ENCODE peak calls at places on chromosomes 6 and 20, in seven cellular contexts. One of them, this sample, is unnamed.

GRCh38 chr6:57262901-57263694 is 41.0 kb upstream of the RAB23 start:
- DNase-seq in skeletal muscle cell: peak; percentile 87
- DNase-seq in gastrocnemius medialis: no peak
- DNase-seq in choroid plexus epithelial cell: peak; percentile 94
- DNase-seq in HepG2: no peak
- DNase-seq in AG04450: peak; percentile 84
- DNase-seq in left cardiac atrium: peak; percentile 38
- DNase-seq in this sample: no peak

GRCh38 chr6:169618526-169619490 is 83.0 kb downstream of the WDR27 start:
- DNase-seq in HepG2: no peak
- DNase-seq in choroid plexus epithelial cell: peak; percentile 74
- DNase-seq in skeletal muscle cell: peak; percentile 73
- DNase-seq in gastrocnemius medialis: no peak
- DNase-seq in AG04450: peak; percentile 82
- DNase-seq in left cardiac atrium: no peak
- DNase-seq in this sample: no peak

GRCh38 chr6:168100803-168101095 is 21.7 kb upstream of the FRMD1 start:
- DNase-seq in choroid plexus epithelial cell: no peak
- DNase-seq in gastrocnemius medialis: no peak
- DNase-seq in left cardiac atrium: no peak
- DNase-seq in skeletal muscle cell: no peak
- DNase-seq in AG04450: no peak
- DNase-seq in HepG2: no peak
- DNase-seq in this sample: no peak

GRCh38 chr6:158286413-158286812 is 25.9 kb upstream of the TULP4 start:
- DNase-seq in skeletal muscle cell: no peak
- DNase-seq in HepG2: no peak
- DNase-seq in gastrocnemius medialis: no peak
- DNase-seq in AG04450: no peak
- DNase-seq in choroid plexus epithelial cell: peak; percentile 66
- DNase-seq in left cardiac atrium: no peak
- DNase-seq in this sample: no peak

GRCh38 chr6:69861986-69862385 is 4.4 kb upstream of the COL19A1 start:
- DNase-seq in HepG2: no peak
- DNase-seq in AG04450: no peak
- DNase-seq in gastrocnemius medialis: no peak
- DNase-seq in left cardiac atrium: no peak
- DNase-seq in skeletal muscle cell: no peak
- DNase-seq in choroid plexus epithelial cell: peak; percentile 4
- DNase-seq in this sample: no peak

GRCh38 chr6:135820340-135820739 is 31.2 kb upstream of the PDE7B start:
- DNase-seq in gastrocnemius medialis: no peak
- DNase-seq in HepG2: no peak
- DNase-seq in skeletal muscle cell: no peak
- DNase-seq in AG04450: no peak
- DNase-seq in choroid plexus epithelial cell: no peak
- DNase-seq in left cardiac atrium: peak; percentile 28
- DNase-seq in this sample: no peak

GRCh38 chr20:17504898-17505663 is 26.1 kb downstream of the BFSP1 start:
- DNase-seq in skeletal muscle cell: no peak
- DNase-seq in AG04450: no peak
- DNase-seq in HepG2: peak; percentile 64
- DNase-seq in left cardiac atrium: peak; percentile 78
- DNase-seq in choroid plexus epithelial cell: peak; percentile 73
- DNase-seq in gastrocnemius medialis: no peak
- DNase-seq in this sample: peak; percentile 54

GRCh38 chr6:35016417-35017221 is 124.5 kb downstream of the TCP11 start:
- DNase-seq in left cardiac atrium: peak; percentile 57
- DNase-seq in gastrocnemius medialis: peak; percentile 18
- DNase-seq in AG04450: peak; percentile 80
- DNase-seq in skeletal muscle cell: peak; percentile 64
- DNase-seq in choroid plexus epithelial cell: peak; percentile 87
- DNase-seq in HepG2: no peak
- DNase-seq in this sample: no peak

GRCh38 chr6:12973302-12973865 is 256.8 kb downstream of the PHACTR1 start:
- DNase-seq in left cardiac atrium: no peak
- DNase-seq in AG04450: no peak
- DNase-seq in gastrocnemius medialis: no peak
- DNase-seq in HepG2: no peak
- DNase-seq in skeletal muscle cell: no peak
- DNase-seq in choroid plexus epithelial cell: peak; percentile 44
- DNase-seq in this sample: no peak

GRCh38 chr6:123687864-123688263 is 51.1 kb upstream of the TRDN start:
- DNase-seq in HepG2: no peak
- DNase-seq in choroid plexus epithelial cell: no peak
- DNase-seq in AG04450: no peak
- DNase-seq in skeletal muscle cell: no peak
- DNase-seq in gastrocnemius medialis: no peak
- DNase-seq in left cardiac atrium: no peak
- DNase-seq in this sample: no peak

GRCh38 chr6:33298773-33299236 is at the start of gene RGL2:
- DNase-seq in skeletal muscle cell: no peak
- DNase-seq in gastrocnemius medialis: peak; percentile 76
- DNase-seq in left cardiac atrium: peak; percentile 91
- DNase-seq in AG04450: no peak
- DNase-seq in choroid plexus epithelial cell: peak; percentile 55
- DNase-seq in HepG2: no peak
- DNase-seq in this sample: peak; percentile 95

GRCh38 chr20:35467339-35468224 is 12.2 kb downstream of the CEP250 start:
- DNase-seq in skeletal muscle cell: peak; percentile 62
- DNase-seq in AG04450: no peak
- DNase-seq in HepG2: peak; percentile 91
- DNase-seq in left cardiac atrium: no peak
- DNase-seq in choroid plexus epithelial cell: peak; percentile 59
- DNase-seq in gastrocnemius medialis: peak; percentile 5
- DNase-seq in this sample: no peak

GRCh38 chr20:55166063-55166462 is 690.7 kb downstream of the DOK5 start:
- DNase-seq in choroid plexus epithelial cell: no peak
- DNase-seq in AG04450: no peak
- DNase-seq in gastrocnemius medialis: no peak
- DNase-seq in HepG2: no peak
- DNase-seq in left cardiac atrium: no peak
- DNase-seq in skeletal muscle cell: no peak
- DNase-seq in this sample: no peak

GRCh38 chr20:22383156-22383555 is 201.2 kb downstream of the FOXA2 start:
- DNase-seq in left cardiac atrium: no peak
- DNase-seq in skeletal muscle cell: peak; percentile 7
- DNase-seq in choroid plexus epithelial cell: peak; percentile 44
- DNase-seq in HepG2: no peak
- DNase-seq in AG04450: no peak
- DNase-seq in gastrocnemius medialis: no peak
- DNase-seq in this sample: no peak